ENCODE peak calls at places on chromosome 9, in six cellular contexts. X is A549, U is GM12878, Q is NB4, M is HepG2, R is endothelial cell of umbilical vein. N is an unnamed sample.

GRCh38 chr9:121651295-121652036 is at the start of gene DAB2IP:
- DNase-seq in M (no peak), Q (peak), U (no peak), R (peak), X (no peak), N (no peak)

GRCh38 chr9:129208191-129209091 is 30.4 kb upstream of the IER5L start:
- DNase-seq in U (no peak), Q (peak), R (no peak), M (no peak), X (no peak), N (peak)

GRCh38 chr9:100150209-100150608 is 51.2 kb downstream of the INVS start:
- DNase-seq in R (peak), M (no peak), X (no peak), Q (no peak), U (no peak), N (no peak)

GRCh38 chr9:503881-504852 is 289.5 kb downstream of the DOCK8 start:
- DNase-seq in X (peak), M (peak), R (peak), Q (peak), U (no peak), N (peak)

GRCh38 chr9:136578915-136579637 is 33.2 kb upstream of the NOTCH1 start:
- DNase-seq in X (peak), R (no peak), U (no peak), M (no peak), Q (peak), N (peak)

GRCh38 chr9:92763721-92764380 is 782 bp downstream of the BICD2 start:
- DNase-seq in Q (peak), R (peak), X (no peak), M (no peak), U (no peak), N (peak)

GRCh38 chr9:128392302-128393152 is 21.4 kb downstream of the URM1 start:
- DNase-seq in Q (no peak), R (no peak), X (no peak), U (no peak), M (no peak), N (no peak)

GRCh38 chr9:117400131-117400530 is 14.7 kb downstream of the ASTN2 start:
- DNase-seq in R (no peak), U (no peak), Q (no peak), X (no peak), M (no peak), N (no peak)

GRCh38 chr9:4742246-4742645 is 1.2 kb upstream of the AK3 start:
- DNase-seq in M (no peak), Q (no peak), R (no peak), X (no peak), U (no peak), N (no peak)

GRCh38 chr9:84807870-84808385 is 138.4 kb downstream of the NTRK2 start:
- DNase-seq in M (no peak), U (no peak), X (no peak), R (no peak), Q (no peak), N (no peak)

GRCh38 chr9:134641173-134641985 is at the start of gene COL5A1:
- DNase-seq in M (no peak), U (no peak), Q (no peak), X (peak), R (peak), N (peak)

GRCh38 chr9:108417726-108418125 is 438.1 kb downstream of the ACTL7B start:
- DNase-seq in U (no peak), M (no peak), X (no peak), R (no peak), Q (no peak), N (no peak)

GRCh38 chr9:109918359-109919163 is 138.6 kb downstream of the PALM2AKAP2 start:
- DNase-seq in M (no peak), U (peak), Q (no peak), R (peak), X (no peak), N (no peak)

GRCh38 chr9:17578911-17579793 is at the start of gene SH3GL2:
- DNase-seq in R (no peak), Q (no peak), M (no peak), X (peak), U (no peak), N (no peak)

GRCh38 chr9:127109212-127109711 is 13.2 kb downstream of the ANGPTL2 start:
- DNase-seq in Q (no peak), R (no peak), U (no peak), M (peak), X (peak), N (no peak)

GRCh38 chr9:29966247-29966646 is 2393.0 kb upstream of the C9orf72 start:
- DNase-seq in R (no peak), X (peak), M (no peak), Q (no peak), U (no peak), N (no peak)

GRCh38 chr9:23674016-23674585 is 151.9 kb downstream of the ELAVL2 start:
- DNase-seq in Q (no peak), M (no peak), X (no peak), U (no peak), R (no peak), N (no peak)

GRCh38 chr9:18441245-18441644 is 32.7 kb upstream of the ADAMTSL1 start:
- DNase-seq in X (no peak), U (no peak), M (no peak), R (peak), Q (no peak), N (no peak)

GRCh38 chr9:16653491-16654407 is 216.7 kb downstream of the BNC2 start:
- DNase-seq in M (peak), X (no peak), U (no peak), R (peak), Q (no peak), N (no peak)

GRCh38 chr9:125376261-125377226 is 114.9 kb downstream of the GAPVD1 start:
- DNase-seq in R (no peak), M (no peak), Q (no peak), U (no peak), X (no peak), N (no peak)

GRCh38 chr9:17824191-17824926 is 245.5 kb downstream of the SH3GL2 start:
- DNase-seq in M (peak), R (peak), Q (no peak), X (no peak), U (no peak), N (no peak)

GRCh38 chr9:125844611-125845010 is 97.4 kb downstream of the PBX3 start:
- DNase-seq in U (no peak), M (no peak), Q (no peak), R (no peak), X (no peak), N (no peak)

GRCh38 chr9:136618578-136619547 is 43.9 kb upstream of the EGFL7 start:
- DNase-seq in M (no peak), Q (peak), U (no peak), X (no peak), R (no peak), N (no peak)

GRCh38 chr9:14238044-14238443 is 75.9 kb downstream of the NFIB start:
- DNase-seq in Q (no peak), R (no peak), M (peak), U (no peak), X (peak), N (no peak)

GRCh38 chr9:112308576-112308975 is 24.8 kb downstream of the PTBP3 start:
- DNase-seq in Q (no peak), U (no peak), X (no peak), R (no peak), M (peak), N (no peak)

GRCh38 chr9:87290241-87290700 is 207.4 kb upstream of the DAPK1 start:
- DNase-seq in M (no peak), Q (no peak), R (no peak), X (no peak), U (no peak), N (no peak)

GRCh38 chr9:129520082-129520481 is 100.8 kb downstream of the C9orf50 start:
- DNase-seq in U (no peak), M (no peak), R (no peak), Q (no peak), X (no peak), N (no peak)

GRCh38 chr9:119765632-119766031 is 396.4 kb upstream of the BRINP1 start:
- DNase-seq in Q (no peak), U (no peak), M (no peak), R (no peak), X (no peak), N (no peak)

GRCh38 chr9:137720571-137721110 is 101.8 kb downstream of the EHMT1 start:
- DNase-seq in M (no peak), X (no peak), U (no peak), R (no peak), Q (no peak), N (no peak)

GRCh38 chr9:37574241-37574721 is 1.9 kb downstream of the FBXO10 start:
- DNase-seq in U (no peak), M (no peak), R (peak), X (no peak), Q (no peak), N (no peak)

GRCh38 chr9:87108639-87109038 is 161.3 kb upstream of the GAS1 start:
- DNase-seq in X (no peak), R (no peak), M (no peak), Q (no peak), U (no peak), N (no peak)

GRCh38 chr9:94096819-94097577 is 12.7 kb downstream of the PTPDC1 start:
- DNase-seq in Q (no peak), X (no peak), U (no peak), R (no peak), M (no peak), N (no peak)
- TF ChIP-seq MYC in Q (no peak), X (no peak), U (no peak), R (no peak), M (no peak), N (no peak)

GRCh38 chr9:76216161-76216649 is 178.0 kb downstream of the RFK start:
- DNase-seq in X (peak), R (peak), M (no peak), U (no peak), Q (peak), N (no peak)
- TF ChIP-seq MYC in X (no peak), R (no peak), M (no peak), U (no peak), Q (no peak), N (no peak)

GRCh38 chr9:6852243-6852963 is 94.6 kb downstream of the KDM4C start:
- DNase-seq in Q (no peak), R (peak), M (peak), U (no peak), X (peak), N (no peak)
- TF ChIP-seq MYC in Q (no peak), R (no peak), M (no peak), U (no peak), X (no peak), N (no peak)

GRCh38 chr9:64773491-64773931 is 511.5 kb downstream of the FOXD4L5 start:
- DNase-seq in X (no peak), Q (peak), M (no peak), R (no peak), U (no peak), N (no peak)
- TF ChIP-seq MYC in X (no peak), Q (no peak), M (no peak), R (no peak), U (no peak), N (no peak)